ENCODE peak calls at places on chromosomes 1 and 21, in seven cellular contexts. L, D, J, E, T, M and N are unnamed samples.

GRCh38 chr1:83734411-83734810 is 264.5 kb downstream of the TTLL7 start:
- DNase-seq in E (no peak), D (no peak), L (no peak), M (no peak), J (no peak), T (no peak), N (no peak)

GRCh38 chr1:117146067-117146466 is 24.5 kb upstream of the TRIM45 start:
- DNase-seq in E (no peak), D (no peak), J (no peak), T (no peak), L (no peak), M (no peak), N (no peak)

GRCh38 chr1:8456991-8457390 is 139.1 kb downstream of the SLC45A1 start:
- DNase-seq in E (no peak), L (no peak), D (no peak), J (no peak), M (no peak), T (no peak), N (no peak)

GRCh38 chr1:53376041-53376461 is 48.2 kb upstream of the LRP8 start:
- DNase-seq in M (peak; percentile 73), T (no peak), J (peak; percentile 32), D (no peak), L (peak; percentile 11), E (peak; percentile 39), N (no peak)

GRCh38 chr1:56199060-56199459 is 380.3 kb downstream of the PLPP3 start:
- DNase-seq in E (no peak), M (no peak), J (peak; percentile 68), D (no peak), T (no peak), L (no peak), N (no peak)

GRCh38 chr1:160162936-160163335 is 11.5 kb downstream of the ATP1A4 start:
- DNase-seq in M (no peak), E (no peak), J (no peak), D (no peak), L (no peak), T (no peak), N (no peak)

GRCh38 chr21:19981938-19982337 is 1016.3 kb upstream of the NCAM2 start:
- DNase-seq in D (no peak), J (no peak), T (no peak), L (no peak), E (no peak), M (no peak), N (no peak)

GRCh38 chr1:182709225-182709764 is 24.9 kb upstream of the RGS8 start:
- DNase-seq in J (no peak), D (no peak), E (no peak), T (no peak), L (no peak), M (no peak), N (no peak)

GRCh38 chr1:105138445-105138821 is 1388.7 kb downstream of the AMY1C start:
- DNase-seq in D (no peak), T (no peak), E (no peak), J (no peak), L (no peak), M (no peak), N (no peak)

GRCh38 chr1:116556289-116557006 is 14.4 kb downstream of the CD58 start:
- DNase-seq in E (no peak), J (no peak), M (no peak), L (peak; percentile 73), D (peak; percentile 87), T (no peak), N (peak; percentile 28)

GRCh38 chr1:48007044-48007443 is 9.9 kb upstream of the TRABD2B start:
- DNase-seq in E (no peak), J (no peak), D (no peak), M (no peak), T (no peak), L (no peak), N (no peak)

GRCh38 chr1:181490740-181491712 is 7.7 kb downstream of the CACNA1E start:
- DNase-seq in M (no peak), E (no peak), T (no peak), D (no peak), L (no peak), J (no peak), N (no peak)

GRCh38 chr1:181485276-181486097 is 2.2 kb downstream of the CACNA1E start:
- DNase-seq in T (no peak), J (no peak), M (peak; percentile 85), L (no peak), D (no peak), E (peak; percentile 77), N (no peak)

GRCh38 chr1:181490276-181490675 is 7.0 kb downstream of the CACNA1E start:
- DNase-seq in T (no peak), E (no peak), M (no peak), D (no peak), J (no peak), L (no peak), N (no peak)

GRCh38 chr1:181486098-181486420 is 2.7 kb downstream of the CACNA1E start:
- DNase-seq in M (no peak), E (no peak), T (no peak), J (peak; percentile 75), D (no peak), L (no peak), N (no peak)

DNA sequence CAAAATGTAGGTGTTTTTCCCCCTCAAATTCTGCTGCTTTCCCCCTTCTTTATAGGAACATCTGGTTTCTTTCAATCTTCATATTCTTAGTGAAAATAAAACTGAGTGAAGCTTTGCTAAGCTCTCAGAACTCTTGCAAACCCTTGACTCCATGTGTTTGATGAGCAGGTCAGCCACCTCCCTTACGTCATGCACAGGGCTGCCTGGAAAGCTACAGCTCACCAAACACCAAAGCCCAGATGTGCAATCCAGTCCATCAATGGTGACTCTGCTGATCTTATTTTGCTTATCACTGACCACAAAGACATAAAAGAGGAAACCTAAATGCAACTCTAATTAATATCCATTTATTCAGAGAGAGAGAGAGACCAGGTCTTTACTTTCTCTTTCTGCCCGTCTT is 5.6 kb downstream of the CACNA1E start:
- DNase-seq in M (no peak), T (no peak), L (no peak), D (no peak), J (no peak), E (no peak), N (no peak)
- H3K27me3 ChIP-seq in M (peaks cover 95% of the 10 kb centered on the region), T (peaks cover 60% of the 10 kb centered on the region), L (no peaks in the 10 kb centered on the region), D (no peaks in the 10 kb centered on the region), J (no peaks in the 10 kb centered on the region), E (peaks cover 27% of the 10 kb centered on the region), N (peaks cover 5% of the 10 kb centered on the region)

DNA sequence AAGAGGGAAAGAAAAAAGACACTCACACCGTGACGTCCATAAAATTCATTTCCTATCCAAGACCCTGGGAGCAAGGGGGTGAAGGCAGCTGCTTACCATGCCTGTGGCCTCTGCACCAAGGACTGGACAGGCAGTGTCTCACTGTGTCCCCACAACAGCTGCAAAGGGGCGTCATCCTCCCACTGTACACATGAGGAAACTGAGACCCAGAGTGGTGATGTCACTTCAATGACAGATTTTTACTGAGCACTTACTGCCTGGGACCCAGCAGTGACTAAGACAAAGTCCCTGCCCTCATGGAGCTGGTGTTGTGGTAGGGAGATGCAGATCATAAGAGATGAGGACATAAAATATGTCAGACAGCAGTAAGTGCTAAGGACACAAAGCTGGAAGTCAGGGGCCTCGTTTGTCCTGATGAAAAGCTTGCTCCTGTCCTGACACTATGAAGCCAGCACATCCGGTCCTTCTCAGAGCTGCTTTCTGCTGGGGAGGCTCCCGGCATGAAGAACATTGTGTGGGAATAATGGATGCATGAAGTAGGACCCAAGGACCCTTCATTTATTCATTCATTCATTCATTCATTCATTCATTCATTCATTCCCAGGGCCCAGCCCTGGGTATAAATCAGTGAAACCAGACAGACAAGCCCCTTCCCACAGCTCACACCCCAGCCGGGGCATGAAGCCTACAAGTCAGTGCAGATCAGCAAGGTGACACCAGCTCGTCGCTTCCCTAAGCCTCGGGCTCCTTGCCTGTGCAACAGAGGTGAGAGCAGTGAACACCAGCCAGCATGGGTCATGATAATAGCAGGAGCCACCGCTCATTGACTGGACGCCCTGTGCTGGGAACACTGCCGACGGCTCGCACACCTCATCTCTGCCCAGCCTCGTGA is 473.7 kb downstream of the MATN1 start:
- DNase-seq in M (no peak), L (no peak), T (no peak), D (no peak), E (no peak), J (no peak), N (no peak)
- H3K27me3 ChIP-seq in M (peaks cover 53% of the 10 kb centered on the region), L (no peaks in the 10 kb centered on the region), T (peaks cover 4% of the 10 kb centered on the region), D (no peaks in the 10 kb centered on the region), E (no peaks in the 10 kb centered on the region), J (no peaks in the 10 kb centered on the region), N (no peaks in the 10 kb centered on the region)

DNA sequence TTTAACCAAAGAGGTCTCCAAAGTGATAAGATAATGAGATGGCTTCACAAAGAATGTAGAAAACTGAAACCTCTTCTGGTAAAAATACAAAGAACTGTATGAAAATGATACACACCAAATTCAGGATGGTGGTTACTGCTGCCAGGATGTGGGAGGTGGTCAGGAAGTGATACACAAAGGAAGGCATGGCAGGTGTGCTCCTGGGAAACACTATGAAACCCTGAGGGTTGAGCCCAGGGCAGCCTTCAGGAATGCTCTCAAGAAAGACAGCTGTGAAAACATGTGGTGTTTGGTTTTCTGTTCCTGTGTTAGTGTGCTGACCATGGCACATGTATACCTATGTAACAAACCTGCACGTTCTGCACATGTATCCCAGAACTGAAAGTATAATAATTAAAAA is 109.3 kb downstream of the NTNG1 start:
- DNase-seq in M (no peak), J (no peak), L (no peak), T (no peak), E (no peak), D (no peak), N (no peak)
- H3K27me3 ChIP-seq in M (no peaks in the 10 kb centered on the region), J (no peaks in the 10 kb centered on the region), L (no peaks in the 10 kb centered on the region), T (no peaks in the 10 kb centered on the region), E (no peaks in the 10 kb centered on the region), D (no peaks in the 10 kb centered on the region), N (no peaks in the 10 kb centered on the region)

GRCh38 chr1:153429266-153430165 is 13.2 kb downstream of the S100A7A start:
- DNase-seq in E (no peak), T (no peak), M (no peak), L (no peak), J (no peak), D (no peak), N (no peak)

GRCh38 chr1:153428790-153429189 is 12.5 kb downstream of the S100A7A start:
- DNase-seq in E (peak; percentile 37), J (no peak), L (no peak), D (no peak), M (no peak), T (no peak), N (no peak)

GRCh38 chr1:153428073-153428638 is 11.8 kb downstream of the S100A7A start:
- DNase-seq in E (peak; percentile 12), D (no peak), T (no peak), L (no peak), J (no peak), M (no peak), N (no peak)

GRCh38 chr1:153430166-153430553 is 13.8 kb downstream of the S100A7A start:
- DNase-seq in J (no peak), L (no peak), T (no peak), E (no peak), M (no peak), D (no peak), N (no peak)

GRCh38 chr1:153426809-153427208 is 10.5 kb downstream of the S100A7A start:
- DNase-seq in D (no peak), T (no peak), J (no peak), L (no peak), M (no peak), E (peak; percentile 8), N (no peak)
- H3K27me3 ChIP-seq in D (no peaks in the 10 kb centered on the region), T (no peaks in the 10 kb centered on the region), J (no peaks in the 10 kb centered on the region), L (no peaks in the 10 kb centered on the region), M (peaks cover 70% of the 10 kb centered on the region), E (no peaks in the 10 kb centered on the region), N (no peaks in the 10 kb centered on the region)